ENCODE peak calls at places on chromosomes 11 and 22, in eight cellular contexts. S is midbrain; G is upper lobe of right lung; P is SW 1271; O is brain pericyte; Y is effector memory CD4-positive, alpha-beta T cell; K is foreskin keratinocyte; B is astrocyte of the spinal cord. L is an unnamed sample.

GRCh38 chr11:100821198-100821597 is 134.1 kb downstream of the ARHGAP42 start:
- DNase-seq in P (no peak), Y (no peak), K (no peak), O (no peak), G (no peak), B (no peak), S (no peak), L (no peak)

GRCh38 chr11:10645212-10645795 is 48.3 kb downstream of the IRAG1 start:
- DNase-seq in Y (no peak), K (no peak), P (no peak), B (no peak), O (no peak), G (no peak), S (no peak), L (no peak)

GRCh38 chr22:43851058-43851978 is 11.0 kb downstream of the SULT4A1 start:
- DNase-seq in B (no peak), Y (no peak), S (no peak), P (no peak), O (no peak), K (no peak), G (no peak), L (no peak)

GRCh38 chr11:78659326-78660319 is 85.0 kb upstream of the NARS2 start:
- DNase-seq in K (peak; percentile 56), Y (no peak), B (no peak), S (no peak), P (no peak), O (no peak), G (no peak), L (no peak)

GRCh38 chr11:15826826-15827225 is 529.5 kb downstream of the SOX6 start:
- DNase-seq in P (no peak), G (peak; percentile 67), S (peak; percentile 16), K (no peak), O (no peak), Y (no peak), B (no peak), L (peak; percentile 73)

GRCh38 chr11:87143663-87144062 is 105.9 kb downstream of the TMEM135 start:
- DNase-seq in Y (no peak), P (no peak), O (no peak), K (no peak), B (no peak), S (no peak), G (no peak), L (no peak)

GRCh38 chr22:49112661-49113626 is 714.7 kb downstream of the BRD1 start:
- DNase-seq in S (no peak), O (no peak), B (no peak), Y (no peak), G (no peak), P (no peak), K (no peak), L (no peak)

GRCh38 chr11:117851091-117851490 is 25.4 kb downstream of the FXYD6 start:
- DNase-seq in B (peak; percentile 83), G (no peak), O (peak; percentile 21), P (no peak), K (no peak), Y (no peak), S (no peak), L (peak; percentile 52)

GRCh38 chr11:63602296-63602695 is 11.9 kb downstream of the PLAAT3 start:
- DNase-seq in S (peak; percentile 38), G (no peak), O (no peak), Y (no peak), B (peak; percentile 52), K (no peak), P (no peak), L (no peak)

GRCh38 chr11:89205378-89205777 is 27.7 kb downstream of the TYR start:
- DNase-seq in S (no peak), P (no peak), O (no peak), B (no peak), K (no peak), Y (no peak), G (no peak), L (no peak)

GRCh38 chr11:130531061-130531460 is 82.6 kb downstream of the ADAMTS15 start:
- DNase-seq in O (no peak), K (no peak), B (peak; percentile 75), G (no peak), P (no peak), Y (no peak), S (no peak), L (no peak)

GRCh38 chr11:35034401-35034800 is 104.6 kb upstream of the CD44 start:
- DNase-seq in O (no peak), P (no peak), B (no peak), S (no peak), Y (no peak), K (no peak), G (no peak), L (no peak)

GRCh38 chr11:57466680-57467079 is 6.4 kb downstream of the RTN4RL2 start:
- DNase-seq in K (no peak), B (no peak), O (no peak), Y (no peak), G (no peak), P (no peak), S (no peak), L (no peak)

GRCh38 chr11:134261626-134262488 is 8.5 kb downstream of the ACAD8 start:
- DNase-seq in P (no peak), K (no peak), O (no peak), G (no peak), S (no peak), B (peak; percentile 10), Y (no peak), L (peak; percentile 48)

GRCh38 chr22:41367680-41368542 is 13.8 kb upstream of the TEF start:
- DNase-seq in O (no peak), Y (no peak), S (peak; percentile 73), G (peak; percentile 84), P (no peak), B (peak; percentile 14), K (no peak), L (peak; percentile 53)

GRCh38 chr11:47912843-47913437 is 64.8 kb upstream of the NUP160 start:
- DNase-seq in G (no peak), O (no peak), S (no peak), K (no peak), B (no peak), Y (no peak), P (no peak), L (no peak)

GRCh38 chr22:36211237-36211881 is 9.8 kb upstream of the APOL4 start:
- DNase-seq in G (no peak), S (peak; percentile 7), K (no peak), B (peak; percentile 77), Y (no peak), O (peak; percentile 80), P (no peak), L (no peak)

GRCh38 chr11:126602349-126602940 is 247.0 kb downstream of the ST3GAL4 start:
- DNase-seq in O (no peak), P (no peak), K (no peak), B (no peak), Y (no peak), G (no peak), S (no peak), L (no peak)

GRCh38 chr11:47950396-47950795 is 30.0 kb upstream of the PTPRJ start:
- DNase-seq in O (no peak), S (no peak), G (no peak), K (no peak), Y (peak; percentile 5), B (peak; percentile 69), P (no peak), L (no peak)

GRCh38 chr11:1221848-1222311 is 986 bp upstream of the MUC5B start:
- DNase-seq in K (no peak), G (peak; percentile 60), B (no peak), O (no peak), S (no peak), P (no peak), Y (no peak), L (no peak)

GRCh38 chr11:60889869-60890311 is 16.5 kb downstream of the PRPF19 start:
- DNase-seq in K (no peak), P (no peak), S (no peak), O (no peak), G (no peak), Y (no peak), B (no peak), L (no peak)

GRCh38 chr11:118785362-118785761 is 5.6 kb downstream of the DDX6 start:
- DNase-seq in G (no peak), K (no peak), Y (no peak), P (no peak), B (peak; percentile 32), S (no peak), O (no peak), L (no peak)

GRCh38 chr11:85531498-85531897 is 95.6 kb downstream of the DLG2 start:
- DNase-seq in B (no peak), S (no peak), Y (no peak), O (no peak), G (no peak), K (no peak), P (no peak), L (no peak)

GRCh38 chr22:26414347-26414746 is 14.7 kb upstream of the ASPHD2 start:
- DNase-seq in P (no peak), G (no peak), O (no peak), S (no peak), K (no peak), Y (no peak), B (no peak), L (no peak)

GRCh38 chr11:43830928-43831440 is 49.6 kb upstream of the ALKBH3 start:
- DNase-seq in B (peak; percentile 99), S (no peak), K (peak; percentile 99), O (peak; percentile 87), G (no peak), P (peak; percentile 99), Y (no peak), L (no peak)

GRCh38 chr11:35014352-35014751 is 97.9 kb downstream of the PDHX start:
- DNase-seq in B (peak; percentile 92), K (peak; percentile 54), G (no peak), Y (no peak), P (no peak), S (no peak), O (peak; percentile 71), L (no peak)

GRCh38 chr22:50089231-50090140 is at the start of gene MOV10L1:
- DNase-seq in B (peak; percentile 27), G (no peak), Y (no peak), O (no peak), S (no peak), P (no peak), K (no peak), L (no peak)

GRCh38 chr11:76783294-76783900 is at the start of gene TSKU:
- DNase-seq in K (no peak), S (no peak), G (peak; percentile 80), P (no peak), Y (no peak), O (no peak), B (peak; percentile 47), L (no peak)

GRCh38 chr11:22787565-22788162 is 41.9 kb downstream of the SVIP start:
- DNase-seq in K (no peak), S (peak; percentile 79), P (no peak), B (peak; percentile 45), Y (no peak), G (no peak), O (no peak), L (peak; percentile 9)

GRCh38 chr11:19962795-19963163 is 197.5 kb downstream of the DBX1 start:
- DNase-seq in Y (no peak), B (peak; percentile 85), G (no peak), K (no peak), O (no peak), P (no peak), S (no peak), L (no peak)

GRCh38 chr11:111730871-111731591 is 35.2 kb downstream of the PPP2R1B start:
- DNase-seq in Y (no peak), P (no peak), O (peak; percentile 94), K (no peak), S (no peak), B (peak; percentile 92), G (no peak), L (no peak)

GRCh38 chr22:37397246-37397645 is 30.0 kb downstream of the ELFN2 start:
- DNase-seq in P (no peak), S (no peak), K (no peak), Y (no peak), B (no peak), G (no peak), O (no peak), L (no peak)

GRCh38 chr22:37043828-37044538 is 7.6 kb upstream of the KCTD17 start:
- DNase-seq in Y (no peak), P (no peak), S (no peak), K (no peak), B (no peak), O (no peak), G (peak; percentile 90), L (peak; percentile 89)

GRCh38 chr11:71420455-71421241 is 27.5 kb downstream of the DHCR7 start:
- DNase-seq in O (peak; percentile 12), P (no peak), S (peak; percentile 24), Y (no peak), B (peak; percentile 41), G (no peak), K (no peak), L (peak; percentile 68)